ENCODE peak calls at places on chromosome 5, in five cellular contexts. T is retinal pigment epithelial cell, B is cardiac fibroblast, G is GM12864, V is fibroblast of lung. Y is an unnamed sample.

GRCh38 chr5:129359450-129359849 is 100.6 kb upstream of the ADAMTS19 start:
- DNase-seq in G (no peak), B (no peak), V (no peak), T (no peak), Y (no peak)

GRCh38 chr5:32230356-32231099 is 56.4 kb upstream of the GOLPH3 start:
- DNase-seq in V (no peak), G (no peak), B (no peak), T (no peak), Y (no peak)

GRCh38 chr5:8842906-8843590 is 702.8 kb downstream of the SEMA5A start:
- DNase-seq in V (peak; percentile 68), T (no peak), B (peak; percentile 57), G (no peak), Y (no peak)

GRCh38 chr5:54757541-54757940 is 227.9 kb downstream of the ESM1 start:
- DNase-seq in T (no peak), G (no peak), V (no peak), B (no peak), Y (no peak)

GRCh38 chr5:111734013-111734412 is 23.0 kb downstream of the NREP start:
- DNase-seq in T (peak; percentile 58), B (peak; percentile 52), G (no peak), V (peak; percentile 85), Y (no peak)

GRCh38 chr5:41418220-41419031 is 92.0 kb downstream of the PLCXD3 start:
- DNase-seq in V (peak; percentile 78), T (no peak), G (no peak), B (no peak), Y (no peak)

GRCh38 chr5:158789441-158789840 is 310.3 kb downstream of the EBF1 start:
- DNase-seq in V (no peak), G (no peak), B (no peak), T (no peak), Y (no peak)

GRCh38 chr5:153372433-153373167 is 117.9 kb upstream of the GRIA1 start:
- DNase-seq in B (no peak), T (no peak), G (no peak), V (no peak), Y (no peak)

GRCh38 chr5:73917433-73917832 is 291.4 kb downstream of the ARHGEF28 start:
- DNase-seq in V (no peak), B (peak; percentile 38), T (no peak), G (no peak), Y (no peak)

GRCh38 chr5:122756263-122756911 is 18.5 kb upstream of the SNX2 start:
- DNase-seq in B (peak; percentile 91), V (peak; percentile 89), T (no peak), G (no peak), Y (peak; percentile 45)

GRCh38 chr5:179802207-179802883 is 4.3 kb downstream of the MGAT4B start:
- DNase-seq in T (no peak), B (no peak), V (no peak), G (no peak), Y (no peak)

GRCh38 chr5:38208782-38209378 is 49.5 kb upstream of the EGFLAM start:
- DNase-seq in T (no peak), V (peak; percentile 51), B (peak; percentile 54), G (no peak), Y (peak; percentile 10)

GRCh38 chr5:1437452-1437851 is 7.8 kb downstream of the SLC6A3 start:
- DNase-seq in G (no peak), V (peak; percentile 45), T (no peak), B (peak; percentile 57), Y (no peak)

GRCh38 chr5:174172104-174172965 is 126.8 kb downstream of the NSG2 start:
- DNase-seq in B (no peak), V (no peak), T (no peak), G (no peak), Y (no peak)

GRCh38 chr5:133878236-133878555 is 90.2 kb downstream of the C5orf15 start:
- DNase-seq in B (no peak), G (no peak), T (no peak), V (no peak), Y (no peak)

GRCh38 chr5:104815212-104815611 is 1252.6 kb upstream of the NUDT12 start:
- DNase-seq in T (no peak), G (no peak), V (no peak), B (no peak), Y (no peak)

GRCh38 chr5:57432876-57433275 is 49.7 kb downstream of the ACTBL2 start:
- DNase-seq in B (peak; percentile 59), V (no peak), G (no peak), T (no peak), Y (no peak)

GRCh38 chr5:80090884-80091166 is 55.7 kb downstream of the THBS4 start:
- DNase-seq in T (no peak), G (no peak), B (no peak), V (no peak), Y (no peak)

GRCh38 chr5:6287136-6287535 is 91.2 kb downstream of the MED10 start:
- DNase-seq in B (no peak), T (no peak), G (no peak), V (no peak), Y (no peak)

GRCh38 chr5:59065551-59065950 is 482.7 kb downstream of the RAB3C start:
- DNase-seq in T (no peak), G (no peak), B (no peak), V (peak; percentile 41), Y (peak; percentile 29)

DNA sequence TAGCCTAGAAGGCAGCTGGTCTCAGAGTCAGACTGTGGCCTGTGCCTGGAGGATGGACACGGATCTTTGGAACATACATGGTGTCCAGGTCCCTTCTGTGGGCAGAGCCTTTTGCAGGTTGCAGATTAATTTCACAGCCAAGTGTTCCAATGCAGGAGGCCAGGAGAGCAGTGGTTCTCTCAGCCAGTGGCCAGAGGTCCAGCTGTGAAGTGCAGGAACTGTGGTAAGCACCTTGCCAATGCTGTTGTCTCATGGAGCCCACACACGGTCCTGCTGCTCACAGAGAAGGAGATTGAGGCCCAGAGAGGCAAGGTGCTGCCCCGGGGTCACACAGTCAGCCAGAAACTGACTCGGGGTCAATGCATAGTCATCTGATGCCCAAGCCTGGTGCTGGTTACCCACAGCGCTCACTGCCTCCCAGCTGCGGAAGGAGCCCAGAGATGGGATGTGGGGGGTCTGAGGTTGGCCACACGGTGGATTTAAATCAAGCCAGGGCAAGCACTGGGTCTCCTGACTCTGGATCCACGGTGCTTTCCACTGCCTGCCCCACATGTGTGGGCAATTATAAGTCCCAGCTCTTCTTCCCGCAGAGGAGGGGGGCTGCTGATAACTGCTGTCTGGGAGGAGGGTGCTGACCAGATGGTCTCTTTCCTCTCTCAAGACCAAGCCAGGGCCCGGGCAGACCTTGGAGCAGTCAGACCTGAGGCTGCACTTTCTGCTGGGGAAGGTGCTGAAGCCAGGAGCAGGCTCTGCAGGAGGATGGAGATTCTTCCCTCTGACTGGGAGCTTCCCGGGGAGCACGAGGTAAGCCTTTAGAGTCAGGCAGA is 2.8 kb downstream of the PDGFRB start:
- DNase-seq in V (no peak), G (no peak), T (no peak), B (no peak), Y (no peak)
- H3K4me3 ChIP-seq in V (peak overlapping the region; percentile 82), G (no peak overlapping the region), T (peak overlapping the region; percentile 79), B (peak overlapping the region; percentile 77), Y (peak overlapping the region; percentile 89)

GRCh38 chr5:15995206-15996052 is 184.2 kb downstream of the MARCHF11 start:
- DNase-seq in G (no peak), B (peak; percentile 62), T (no peak), V (peak; percentile 69), Y (peak; percentile 20)
- TF ChIP-seq CTCF in G (no peak), B (peak; percentile 57), T (peak; percentile 71), V (peak; percentile 54), Y (peak; percentile 64)

GRCh38 chr5:35799751-35800150 is 56.9 kb upstream of the IL7R start:
- DNase-seq in G (no peak), B (no peak), V (no peak), T (no peak), Y (no peak)

GRCh38 chr5:35803221-35803651 is 53.5 kb upstream of the IL7R start:
- DNase-seq in B (peak; percentile 56), T (peak; percentile 10), V (peak; percentile 69), G (no peak), Y (no peak)

DNA sequence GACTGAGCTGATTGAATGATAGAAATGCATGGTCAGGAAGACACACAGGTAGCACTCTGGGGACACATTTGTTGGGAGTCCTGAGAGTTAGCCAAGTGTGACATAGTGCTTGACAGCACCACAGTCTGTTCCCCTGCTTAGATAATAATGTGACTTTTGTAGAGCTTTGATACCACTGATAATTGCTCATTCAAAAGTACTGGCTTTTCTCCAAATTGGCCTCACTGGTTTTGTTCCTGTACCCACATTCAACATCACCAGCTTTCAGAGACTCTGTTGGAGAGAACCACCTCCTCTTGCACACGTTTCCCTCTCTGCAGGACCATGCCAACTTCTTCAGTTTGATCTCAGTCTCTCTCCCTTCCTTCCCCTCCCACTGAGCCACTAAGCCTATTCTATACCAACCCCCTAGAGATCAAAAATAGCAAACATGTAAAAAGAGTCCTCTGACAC is 52.5 kb upstream of the IL7R start:
- DNase-seq in V (no peak), B (no peak), G (no peak), T (no peak), Y (no peak)
- H3K4me3 ChIP-seq in V (no peak overlapping the region), B (no peak overlapping the region), G (no peak overlapping the region), T (no peak overlapping the region), Y (no peak overlapping the region)

DNA sequence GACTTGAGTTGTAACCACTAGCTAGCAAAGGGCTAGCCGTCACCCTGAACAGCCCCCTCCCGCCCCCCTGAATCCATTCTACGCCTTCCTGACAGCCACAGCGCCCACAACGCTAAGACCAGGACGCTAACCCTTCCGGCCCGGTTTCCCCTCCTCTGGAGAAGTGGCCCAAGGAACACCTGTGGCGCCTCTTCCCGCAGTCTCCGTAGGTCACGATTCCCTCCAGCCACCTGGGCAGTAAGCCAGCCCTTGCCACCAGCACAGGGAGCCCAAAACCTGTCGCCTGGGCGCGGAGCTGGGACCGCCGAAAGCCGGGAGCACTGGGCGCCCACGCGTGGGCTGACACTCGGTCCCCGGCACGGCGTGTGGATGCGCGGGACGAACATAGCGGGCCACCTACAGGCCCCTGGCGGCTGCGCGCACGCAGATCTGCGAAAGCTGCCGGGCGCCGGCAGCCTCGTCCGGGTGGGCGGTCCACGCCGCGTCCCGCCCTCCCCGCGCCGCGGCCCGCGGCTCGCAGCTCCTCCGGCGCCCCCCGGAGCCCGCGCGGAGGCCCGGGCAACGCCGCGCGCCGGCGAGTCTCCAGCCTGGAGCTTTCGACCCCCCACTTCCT is 596 bp downstream of the IRF1 start:
- DNase-seq in V (peak; percentile 45), T (no peak), G (no peak), B (peak; percentile 60), Y (no peak)
- TF ChIP-seq CTCF in V (no peak), T (no peak), G (peak; percentile 43), B (no peak), Y (peak; percentile 21)

GRCh38 chr5:14667770-14668169 is 3.3 kb downstream of the OTULIN start:
- DNase-seq in G (no peak), B (no peak), V (no peak), T (no peak), Y (no peak)

GRCh38 chr5:14668247-14668646 is 3.7 kb downstream of the OTULIN start:
- DNase-seq in V (no peak), T (no peak), B (no peak), G (no peak), Y (no peak)

GRCh38 chr5:14671414-14671813 is 6.9 kb downstream of the OTULIN start:
- DNase-seq in B (no peak), T (no peak), V (no peak), G (no peak), Y (no peak)

GRCh38 chr5:14669975-14670374 is 5.5 kb downstream of the OTULIN start:
- DNase-seq in T (no peak), G (no peak), V (no peak), B (no peak), Y (no peak)

GRCh38 chr5:14669415-14669814 is 4.9 kb downstream of the OTULIN start:
- DNase-seq in G (no peak), V (no peak), T (no peak), B (no peak), Y (no peak)
- H3K4me3 ChIP-seq in G (peak overlapping the region; percentile 77), V (no peak overlapping the region), T (no peak overlapping the region), B (no peak overlapping the region), Y (no peak overlapping the region)